ENCODE peak calls at places on chromosomes 3 and 15, in seven cellular contexts. One of them, this sample, is unnamed. For H3K4me1, the result is how much of the 10 kb centered on the place peaks cover.

GRCh38 chr3:132231633-132232032 is 85.6 kb upstream of the ACP3 start:
- DNase-seq in IMR-90: peak
- DNase-seq in sigmoid colon: no peak
- DNase-seq in right atrium auricular region: no peak
- DNase-seq in tibial nerve: no peak
- DNase-seq in heart right ventricle: no peak
- DNase-seq in mammary epithelial cell: peak
- DNase-seq in this sample: no peak

GRCh38 chr3:78908236-78908635 is 859.6 kb downstream of the ROBO1 start:
- DNase-seq in IMR-90: peak
- DNase-seq in heart right ventricle: no peak
- DNase-seq in tibial nerve: no peak
- DNase-seq in sigmoid colon: no peak
- DNase-seq in right atrium auricular region: no peak
- DNase-seq in mammary epithelial cell: no peak
- DNase-seq in this sample: no peak

GRCh38 chr15:26623071-26623470 is 149.8 kb downstream of the GABRB3 start:
- DNase-seq in tibial nerve: no peak
- DNase-seq in IMR-90: no peak
- DNase-seq in mammary epithelial cell: no peak
- DNase-seq in heart right ventricle: no peak
- DNase-seq in right atrium auricular region: no peak
- DNase-seq in sigmoid colon: no peak
- DNase-seq in this sample: no peak

GRCh38 chr3:98777801-98778220 is 14.7 kb downstream of the ST3GAL6 start:
- DNase-seq in IMR-90: peak
- DNase-seq in right atrium auricular region: no peak
- DNase-seq in sigmoid colon: no peak
- DNase-seq in heart right ventricle: no peak
- DNase-seq in mammary epithelial cell: peak
- DNase-seq in tibial nerve: no peak
- DNase-seq in this sample: no peak

GRCh38 chr3:14885307-14885706 is 62.1 kb upstream of the NR2C2 start:
- DNase-seq in IMR-90: no peak
- DNase-seq in mammary epithelial cell: no peak
- DNase-seq in right atrium auricular region: no peak
- DNase-seq in tibial nerve: no peak
- DNase-seq in heart right ventricle: no peak
- DNase-seq in sigmoid colon: no peak
- DNase-seq in this sample: no peak

GRCh38 chr3:139715736-139716135 is 38.0 kb upstream of the NMNAT3 start:
- DNase-seq in heart right ventricle: no peak
- DNase-seq in mammary epithelial cell: peak
- DNase-seq in IMR-90: no peak
- DNase-seq in right atrium auricular region: no peak
- DNase-seq in tibial nerve: no peak
- DNase-seq in sigmoid colon: no peak
- DNase-seq in this sample: peak

GRCh38 chr3:127151992-127152391 is 40.9 kb upstream of the PRR23E start:
- DNase-seq in sigmoid colon: no peak
- DNase-seq in IMR-90: peak
- DNase-seq in mammary epithelial cell: peak
- DNase-seq in right atrium auricular region: no peak
- DNase-seq in heart right ventricle: no peak
- DNase-seq in tibial nerve: no peak
- DNase-seq in this sample: no peak

GRCh38 chr3:5002174-5002870 is 23.1 kb downstream of the BHLHE40 start:
- DNase-seq in heart right ventricle: no peak
- DNase-seq in right atrium auricular region: no peak
- DNase-seq in sigmoid colon: peak
- DNase-seq in tibial nerve: no peak
- DNase-seq in IMR-90: no peak
- DNase-seq in mammary epithelial cell: no peak
- DNase-seq in this sample: no peak

GRCh38 chr3:169659858-169660614 is 3.5 kb downstream of the MECOM start:
- DNase-seq in mammary epithelial cell: no peak
- DNase-seq in tibial nerve: no peak
- DNase-seq in heart right ventricle: peak
- DNase-seq in sigmoid colon: no peak
- DNase-seq in IMR-90: no peak
- DNase-seq in right atrium auricular region: no peak
- DNase-seq in this sample: no peak

GRCh38 chr3:65988440-65988839 is 50.3 kb downstream of the MAGI1 start:
- DNase-seq in IMR-90: no peak
- DNase-seq in right atrium auricular region: no peak
- DNase-seq in mammary epithelial cell: no peak
- DNase-seq in heart right ventricle: no peak
- DNase-seq in sigmoid colon: no peak
- DNase-seq in tibial nerve: no peak
- DNase-seq in this sample: no peak

GRCh38 chr3:53680026-53680425 is 166.2 kb downstream of the CHDH start:
- DNase-seq in sigmoid colon: peak
- DNase-seq in mammary epithelial cell: no peak
- DNase-seq in heart right ventricle: no peak
- DNase-seq in tibial nerve: peak
- DNase-seq in right atrium auricular region: no peak
- DNase-seq in IMR-90: peak
- DNase-seq in this sample: no peak

GRCh38 chr3:60445416-60445815 is 805.8 kb downstream of the FHIT start:
- DNase-seq in mammary epithelial cell: no peak
- DNase-seq in heart right ventricle: no peak
- DNase-seq in right atrium auricular region: no peak
- DNase-seq in tibial nerve: no peak
- DNase-seq in sigmoid colon: no peak
- DNase-seq in IMR-90: no peak
- DNase-seq in this sample: no peak

GRCh38 chr15:41930221-41930866 is 36.5 kb upstream of the SPTBN5 start:
- DNase-seq in IMR-90: peak
- DNase-seq in mammary epithelial cell: peak
- DNase-seq in sigmoid colon: no peak
- DNase-seq in tibial nerve: peak
- DNase-seq in heart right ventricle: no peak
- DNase-seq in right atrium auricular region: peak
- DNase-seq in this sample: no peak

GRCh38 chr3:117563063-117563462 is 853.5 kb downstream of the TUSC7 start:
- DNase-seq in mammary epithelial cell: no peak
- DNase-seq in IMR-90: peak
- DNase-seq in tibial nerve: no peak
- DNase-seq in right atrium auricular region: no peak
- DNase-seq in heart right ventricle: no peak
- DNase-seq in sigmoid colon: no peak
- DNase-seq in this sample: no peak

GRCh38 chr3:123424999-123425386 is 23.9 kb downstream of the ADCY5 start:
- DNase-seq in mammary epithelial cell: no peak
- DNase-seq in IMR-90: no peak
- DNase-seq in heart right ventricle: peak
- DNase-seq in right atrium auricular region: no peak
- DNase-seq in tibial nerve: no peak
- DNase-seq in sigmoid colon: no peak
- DNase-seq in this sample: no peak
- H3K4me1 ChIP-seq in mammary epithelial cell: under half
- H3K4me1 ChIP-seq in IMR-90: under half
- H3K4me1 ChIP-seq in heart right ventricle: under half
- H3K4me1 ChIP-seq in right atrium auricular region: under half
- H3K4me1 ChIP-seq in tibial nerve: under half
- H3K4me1 ChIP-seq in sigmoid colon: half or more
- H3K4me1 ChIP-seq in this sample: under half

GRCh38 chr3:105365171-105365535 is 1.6 kb upstream of the ALCAM start:
- DNase-seq in right atrium auricular region: no peak
- DNase-seq in sigmoid colon: no peak
- DNase-seq in heart right ventricle: no peak
- DNase-seq in mammary epithelial cell: no peak
- DNase-seq in IMR-90: no peak
- DNase-seq in tibial nerve: no peak
- DNase-seq in this sample: no peak

GRCh38 chr3:105365536-105366301 is 990 bp upstream of the ALCAM start:
- DNase-seq in sigmoid colon: peak
- DNase-seq in right atrium auricular region: no peak
- DNase-seq in mammary epithelial cell: peak
- DNase-seq in IMR-90: peak
- DNase-seq in tibial nerve: peak
- DNase-seq in heart right ventricle: no peak
- DNase-seq in this sample: no peak

GRCh38 chr3:105367406-105368213 is 901 bp downstream of the ALCAM start:
- DNase-seq in tibial nerve: peak
- DNase-seq in mammary epithelial cell: peak
- DNase-seq in IMR-90: peak
- DNase-seq in right atrium auricular region: peak
- DNase-seq in heart right ventricle: peak
- DNase-seq in sigmoid colon: peak
- DNase-seq in this sample: peak

GRCh38 chr3:105367063-105367405 is 325 bp downstream of the ALCAM start:
- DNase-seq in heart right ventricle: no peak
- DNase-seq in mammary epithelial cell: no peak
- DNase-seq in tibial nerve: no peak
- DNase-seq in right atrium auricular region: no peak
- DNase-seq in sigmoid colon: peak
- DNase-seq in IMR-90: no peak
- DNase-seq in this sample: no peak

GRCh38 chr3:105366302-105367062 is at the start of gene ALCAM:
- DNase-seq in heart right ventricle: peak
- DNase-seq in IMR-90: peak
- DNase-seq in right atrium auricular region: peak
- DNase-seq in mammary epithelial cell: peak
- DNase-seq in tibial nerve: peak
- DNase-seq in sigmoid colon: peak
- DNase-seq in this sample: peak
- TF ChIP-seq CTCF in heart right ventricle: peak
- TF ChIP-seq CTCF in IMR-90: peak
- TF ChIP-seq CTCF in right atrium auricular region: peak
- TF ChIP-seq CTCF in mammary epithelial cell: peak
- TF ChIP-seq CTCF in tibial nerve: peak
- TF ChIP-seq CTCF in sigmoid colon: peak
- TF ChIP-seq CTCF in this sample: no peak

GRCh38 chr3:184560992-184561328 is 625 bp upstream of the EPHB3 start:
- DNase-seq in tibial nerve: no peak
- DNase-seq in sigmoid colon: no peak
- DNase-seq in mammary epithelial cell: no peak
- DNase-seq in IMR-90: no peak
- DNase-seq in heart right ventricle: no peak
- DNase-seq in right atrium auricular region: no peak
- DNase-seq in this sample: no peak
- H3K4me3 ChIP-seq in tibial nerve: peak
- H3K4me3 ChIP-seq in sigmoid colon: peak
- H3K4me3 ChIP-seq in mammary epithelial cell: peak
- H3K4me3 ChIP-seq in IMR-90: peak
- H3K4me3 ChIP-seq in heart right ventricle: peak
- H3K4me3 ChIP-seq in right atrium auricular region: peak
- H3K4me3 ChIP-seq in this sample: peak

DNA sequence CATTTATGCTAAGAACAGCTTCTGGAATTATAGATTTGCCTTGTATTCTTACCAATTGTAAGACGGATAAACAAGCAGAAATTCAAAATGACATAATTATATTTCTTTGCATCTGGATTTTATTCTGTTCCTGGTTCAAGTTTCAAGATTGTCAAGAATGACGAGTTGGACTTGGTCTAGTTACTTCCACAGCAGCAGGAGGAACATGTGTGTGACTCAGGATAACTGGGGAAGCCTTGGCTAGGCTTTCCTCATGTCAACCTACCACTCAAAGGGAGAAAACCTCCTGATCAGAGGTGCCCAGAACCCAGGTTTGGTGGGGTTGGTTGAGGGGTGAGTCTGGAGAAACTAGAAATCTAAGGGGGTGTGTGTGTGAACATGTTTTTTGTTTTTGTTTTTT is 259.7 kb downstream of the SOX2 start:
- DNase-seq in IMR-90: no peak
- DNase-seq in heart right ventricle: no peak
- DNase-seq in right atrium auricular region: no peak
- DNase-seq in tibial nerve: no peak
- DNase-seq in sigmoid colon: no peak
- DNase-seq in mammary epithelial cell: no peak
- DNase-seq in this sample: no peak
- H3K4me1 ChIP-seq in IMR-90: under half
- H3K4me1 ChIP-seq in heart right ventricle: under half
- H3K4me1 ChIP-seq in right atrium auricular region: under half
- H3K4me1 ChIP-seq in tibial nerve: under half
- H3K4me1 ChIP-seq in sigmoid colon: under half
- H3K4me1 ChIP-seq in mammary epithelial cell: under half
- H3K4me1 ChIP-seq in this sample: under half

GRCh38 chr3:190340071-190340470 is 17.8 kb upstream of the CLDN1 start:
- DNase-seq in tibial nerve: no peak
- DNase-seq in right atrium auricular region: no peak
- DNase-seq in sigmoid colon: no peak
- DNase-seq in mammary epithelial cell: peak
- DNase-seq in IMR-90: peak
- DNase-seq in heart right ventricle: no peak
- DNase-seq in this sample: no peak

GRCh38 chr3:190333961-190334360 is 11.7 kb upstream of the CLDN1 start:
- DNase-seq in sigmoid colon: no peak
- DNase-seq in tibial nerve: no peak
- DNase-seq in heart right ventricle: no peak
- DNase-seq in right atrium auricular region: no peak
- DNase-seq in mammary epithelial cell: no peak
- DNase-seq in IMR-90: no peak
- DNase-seq in this sample: no peak

GRCh38 chr3:190336516-190337189 is 14.4 kb upstream of the CLDN1 start:
- DNase-seq in sigmoid colon: no peak
- DNase-seq in tibial nerve: no peak
- DNase-seq in IMR-90: no peak
- DNase-seq in heart right ventricle: no peak
- DNase-seq in mammary epithelial cell: peak
- DNase-seq in right atrium auricular region: no peak
- DNase-seq in this sample: no peak

GRCh38 chr3:190338717-190339116 is 16.5 kb upstream of the CLDN1 start:
- DNase-seq in heart right ventricle: peak
- DNase-seq in IMR-90: peak
- DNase-seq in tibial nerve: no peak
- DNase-seq in sigmoid colon: no peak
- DNase-seq in right atrium auricular region: no peak
- DNase-seq in mammary epithelial cell: peak
- DNase-seq in this sample: no peak

GRCh38 chr3:190339130-190339529 is 16.9 kb upstream of the CLDN1 start:
- DNase-seq in right atrium auricular region: no peak
- DNase-seq in sigmoid colon: no peak
- DNase-seq in mammary epithelial cell: peak
- DNase-seq in IMR-90: peak
- DNase-seq in tibial nerve: no peak
- DNase-seq in heart right ventricle: no peak
- DNase-seq in this sample: no peak
- TF ChIP-seq CTCF in right atrium auricular region: no peak
- TF ChIP-seq CTCF in sigmoid colon: no peak
- TF ChIP-seq CTCF in mammary epithelial cell: peak
- TF ChIP-seq CTCF in IMR-90: peak
- TF ChIP-seq CTCF in tibial nerve: no peak
- TF ChIP-seq CTCF in heart right ventricle: no peak
- TF ChIP-seq CTCF in this sample: no peak

GRCh38 chr3:47008851-47009224 is 29.4 kb downstream of the NBEAL2 start:
- DNase-seq in tibial nerve: no peak
- DNase-seq in sigmoid colon: no peak
- DNase-seq in mammary epithelial cell: no peak
- DNase-seq in right atrium auricular region: no peak
- DNase-seq in heart right ventricle: no peak
- DNase-seq in IMR-90: no peak
- DNase-seq in this sample: no peak
- H3K4me3 ChIP-seq in tibial nerve: peak
- H3K4me3 ChIP-seq in sigmoid colon: peak
- H3K4me3 ChIP-seq in mammary epithelial cell: no peak
- H3K4me3 ChIP-seq in right atrium auricular region: peak
- H3K4me3 ChIP-seq in heart right ventricle: peak
- H3K4me3 ChIP-seq in IMR-90: peak
- H3K4me3 ChIP-seq in this sample: peak

This sample was measured in breast epithelium.